ENCODE peak calls at places on chromosomes 11 and 22, in seven cellular contexts. Q is WTC11, G is HCT116, K is H1, E is K562, F is A549, H is NB4. M is an unnamed sample.

GRCh38 chr11:125315088-125315740 is 150.7 kb downstream of the PKNOX2 start:
- DNase-seq in E (no peak), G (no peak), Q (no peak), H (no peak), K (no peak), F (no peak), M (peak; percentile 45)

GRCh38 chr11:23679981-23680380 is 816.9 kb upstream of the LUZP2 start:
- DNase-seq in K (no peak), G (no peak), Q (no peak), E (no peak), H (no peak), F (no peak), M (no peak)

GRCh38 chr11:508956-509355 is 1.9 kb upstream of the RNH1 start:
- DNase-seq in F (no peak), G (no peak), E (no peak), K (no peak), Q (no peak), H (no peak), M (no peak)

GRCh38 chr11:40029406-40029805 is 1430.0 kb downstream of the LRRC4C start:
- DNase-seq in K (no peak), Q (no peak), E (no peak), H (no peak), F (no peak), G (no peak), M (no peak)

GRCh38 chr11:31645747-31646146 is 136.2 kb downstream of the ELP4 start:
- DNase-seq in Q (no peak), G (peak; percentile 33), K (no peak), H (no peak), E (no peak), F (peak; percentile 76), M (peak; percentile 84)

GRCh38 chr11:108654994-108655631 is 9.8 kb upstream of the DDX10 start:
- DNase-seq in Q (peak; percentile 38), K (no peak), F (peak; percentile 54), G (peak; percentile 54), E (no peak), H (peak; percentile 69), M (peak; percentile 47)

GRCh38 chr11:115765803-115766239 is 261.6 kb upstream of the CADM1 start:
- DNase-seq in F (peak; percentile 2), G (no peak), E (no peak), H (peak; percentile 12), Q (no peak), K (no peak), M (no peak)

GRCh38 chr22:42353883-42354727 is 78.1 kb downstream of the NFAM1 start:
- DNase-seq in G (no peak), Q (peak; percentile 56), H (no peak), E (no peak), K (no peak), F (no peak), M (no peak)

GRCh38 chr22:47192651-47193437 is 430.4 kb downstream of the TBC1D22A start:
- DNase-seq in H (peak; percentile 19), E (peak; percentile 82), Q (peak; percentile 47), G (peak; percentile 75), F (peak; percentile 74), K (no peak), M (no peak)

GRCh38 chr11:31903225-31904074 is 92.3 kb upstream of the PAX6 start:
- DNase-seq in G (no peak), K (no peak), F (no peak), Q (no peak), E (no peak), H (no peak), M (no peak)

GRCh38 chr11:45383229-45383628 is 97.1 kb upstream of the SYT13 start:
- DNase-seq in G (no peak), Q (no peak), K (no peak), H (peak; percentile 97), E (no peak), F (no peak), M (no peak)

GRCh38 chr11:118908931-118909618 is 16.7 kb downstream of the BCL9L start:
- DNase-seq in K (no peak), Q (peak; percentile 67), F (peak; percentile 84), E (no peak), G (no peak), H (no peak), M (peak; percentile 70)

GRCh38 chr11:132886335-132886734 is 646.0 kb downstream of the OPCML start:
- DNase-seq in K (no peak), Q (no peak), G (no peak), F (no peak), E (no peak), H (no peak), M (no peak)

GRCh38 chr11:114847599-114847998 is 169.3 kb downstream of the NXPE2 start:
- DNase-seq in Q (no peak), H (no peak), G (no peak), K (no peak), F (no peak), E (no peak), M (no peak)

GRCh38 chr11:125934473-125934872 is 11.4 kb upstream of the VSIG10L2 start:
- DNase-seq in G (no peak), E (no peak), K (no peak), F (no peak), H (no peak), Q (no peak), M (no peak)

GRCh38 chr11:104661481-104661880 is 236.8 kb downstream of the CASP12 start:
- DNase-seq in F (no peak), G (no peak), H (peak; percentile 45), E (no peak), Q (no peak), K (no peak), M (no peak)

DNA sequence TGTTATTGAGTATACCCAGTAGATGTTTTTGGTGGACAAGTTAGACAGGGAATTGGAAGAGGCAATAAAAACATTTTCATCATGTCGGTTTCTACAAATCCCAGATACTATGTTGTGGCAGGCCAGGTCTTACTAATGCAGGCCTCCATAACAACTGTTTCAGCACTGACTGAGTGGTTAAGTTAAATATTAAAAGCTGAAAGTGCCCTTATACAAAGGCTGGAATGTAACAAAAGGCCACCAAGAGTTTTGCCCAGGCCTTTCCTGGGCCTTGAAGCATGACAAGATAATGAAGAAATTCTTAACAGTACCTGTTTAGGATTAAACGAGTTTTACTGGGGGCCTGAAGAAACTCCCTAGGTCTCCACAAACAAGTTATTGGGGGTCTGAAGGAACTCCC is 29.3 kb downstream of the DMC1 start:
- DNase-seq in E (no peak), Q (no peak), F (no peak), G (no peak), H (no peak), K (no peak), M (no peak)
- TF ChIP-seq MAX in E (no peak), Q (no peak), F (no peak), G (no peak), H (no peak), K (no peak), M (no peak)

GRCh38 chr11:63699906-63700305 is 18.6 kb downstream of the RTN3 start:
- DNase-seq in G (no peak), K (no peak), H (no peak), E (no peak), Q (no peak), F (no peak), M (no peak)
- TF ChIP-seq MAX in G (no peak), K (no peak), H (no peak), E (no peak), Q (no peak), F (no peak), M (no peak)

DNA sequence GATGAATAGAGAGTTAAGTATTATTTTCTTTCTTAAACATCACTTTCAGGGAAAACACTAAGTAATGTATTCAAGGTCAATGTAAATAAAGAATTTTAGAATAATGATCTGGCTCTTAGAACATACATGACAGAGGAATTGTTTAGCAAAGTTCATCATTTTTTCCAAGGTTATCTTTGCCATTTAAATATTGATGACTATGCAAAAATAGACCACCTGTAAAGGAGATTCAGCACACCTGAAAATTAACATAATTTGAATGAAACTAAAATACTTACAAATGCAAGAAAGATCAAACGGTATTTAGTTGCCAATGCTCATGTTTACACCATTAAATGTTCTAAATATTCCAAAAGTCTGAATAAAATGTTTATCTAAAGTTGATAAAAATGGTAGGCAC is 782.6 kb upstream of the CHORDC1 start:
- DNase-seq in G (no peak), F (no peak), Q (no peak), H (no peak), K (no peak), E (no peak), M (no peak)
- TF ChIP-seq MAX in G (no peak), F (no peak), Q (no peak), H (no peak), K (no peak), E (no peak), M (no peak)

DNA sequence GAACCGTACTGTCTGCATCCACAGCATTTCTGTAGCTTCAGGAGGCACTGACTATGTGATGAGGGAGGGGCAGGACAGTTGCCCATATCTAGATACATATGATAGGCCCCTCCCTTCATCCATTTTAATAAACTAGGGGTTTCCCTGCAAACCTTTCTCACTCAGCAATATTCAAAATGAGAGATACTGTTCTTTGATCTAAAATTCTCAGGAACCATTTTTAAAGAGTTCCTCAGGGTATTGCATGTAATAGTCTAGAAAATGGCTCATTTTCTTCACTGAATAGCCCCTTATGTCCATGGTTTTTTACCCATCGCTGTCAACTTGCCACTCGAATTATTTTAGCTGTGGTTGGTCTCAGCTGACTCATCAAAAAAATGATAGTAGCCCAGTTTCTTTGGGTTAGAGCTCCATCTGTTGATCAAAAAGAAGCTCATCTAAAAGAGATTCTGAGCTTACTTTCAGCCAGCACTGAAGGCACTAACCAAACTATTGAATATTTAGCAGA is 37.0 kb upstream of the DNAJB7 start:
- DNase-seq in F (peak; percentile 49), H (peak; percentile 64), E (peak; percentile 23), G (peak; percentile 23), K (no peak), Q (no peak), M (peak; percentile 55)
- TF ChIP-seq MAX in F (no peak), H (no peak), E (no peak), G (no peak), K (no peak), Q (no peak), M (no peak)

M was measured in endothelial cell of umbilical vein.